ENCODE peak calls at places on chromosomes 1 and 21, in six cellular contexts. L is IMR-90, T is H1, R is mesendoderm, H is mesenchymal stem cell, V is H9. J is an unnamed sample.

GRCh38 chr1:32464191-32464715 is 619 bp upstream of the ZBTB8B start:
- DNase-seq in L (peak), T (no peak), R (peak), H (no peak), V (peak), J (peak)

GRCh38 chr1:44717196-44717595 is 13.8 kb downstream of the RNU5D-1 start:
- DNase-seq in L (no peak), T (no peak), R (no peak), H (no peak), V (no peak), J (no peak)

GRCh38 chr1:18640228-18641004 is 9.8 kb downstream of the PAX7 start:
- DNase-seq in L (no peak), T (peak), R (peak), H (no peak), V (peak), J (no peak)

GRCh38 chr1:153253693-153254092 is 5.8 kb upstream of the LORICRIN start:
- DNase-seq in L (no peak), T (no peak), R (no peak), H (no peak), V (no peak), J (no peak)

GRCh38 chr1:205421728-205422127 is at the start of gene LEMD1:
- DNase-seq in L (no peak), T (no peak), R (no peak), H (no peak), V (no peak), J (no peak)

GRCh38 chr1:236287757-236288619 is 6.2 kb upstream of the ERO1B start:
- DNase-seq in L (no peak), T (peak), R (peak), H (peak), V (peak), J (peak)

GRCh38 chr1:117661027-117661426 is 55.2 kb downstream of the TENT5C start:
- DNase-seq in L (no peak), T (no peak), R (no peak), H (no peak), V (no peak), J (no peak)

GRCh38 chr1:18109058-18109755 is 1.6 kb downstream of the IGSF21 start:
- DNase-seq in L (no peak), T (peak), R (no peak), H (no peak), V (no peak), J (no peak)

GRCh38 chr1:20893931-20894330 is 106.8 kb upstream of the HP1BP3 start:
- DNase-seq in L (no peak), T (no peak), R (no peak), H (no peak), V (no peak), J (no peak)

GRCh38 chr1:246274191-246274590 is 232.9 kb downstream of the SMYD3 start:
- DNase-seq in L (no peak), T (no peak), R (no peak), H (no peak), V (no peak), J (no peak)

GRCh38 chr1:159942700-159943640 is 2.4 kb downstream of the IGSF9 start:
- DNase-seq in L (no peak), T (no peak), R (no peak), H (no peak), V (no peak), J (no peak)

GRCh38 chr1:196309386-196309785 is 298.9 kb downstream of the KCNT2 start:
- DNase-seq in L (peak), T (no peak), R (no peak), H (peak), V (no peak), J (no peak)

GRCh38 chr1:171828794-171829193 is 12.5 kb upstream of the DNM3 start:
- DNase-seq in L (no peak), T (no peak), R (no peak), H (no peak), V (no peak), J (no peak)

DNA sequence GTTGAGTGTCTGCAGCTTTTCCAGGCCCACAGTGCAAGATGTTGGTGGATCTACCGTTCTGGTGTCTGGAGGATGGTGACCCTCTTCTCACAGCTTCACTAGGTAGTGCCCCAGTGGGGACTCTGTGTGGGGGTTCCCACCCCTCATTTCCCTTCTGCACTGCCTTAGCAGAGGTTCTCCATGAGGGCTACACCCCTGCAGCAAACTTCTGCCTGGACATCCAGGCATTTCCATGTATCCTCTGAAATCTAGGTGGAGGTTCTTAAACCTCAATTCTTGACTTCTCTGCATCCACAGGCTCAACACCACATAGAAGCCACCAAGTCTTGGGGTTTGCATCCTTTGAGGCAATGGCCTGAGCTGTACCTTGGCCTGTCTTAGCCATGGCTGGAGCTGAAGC is 14.3 kb upstream of the DNM3 start:
- DNase-seq in L (no peak), T (no peak), R (no peak), H (no peak), V (no peak), J (no peak)
- H2BK15ac ChIP-seq in L (no peak), T (no peak), R (no peak), H (no peak), V (no peak), J (no peak)

GRCh38 chr1:223547316-223548114 is 118.0 kb downstream of the CAPN8 start:
- DNase-seq in L (no peak), T (no peak), R (no peak), H (no peak), V (no peak), J (no peak)
- H2BK15ac ChIP-seq in L (no peak), T (no peak), R (no peak), H (no peak), V (no peak), J (no peak)

GRCh38 chr21:45935628-45936027 is 45.9 kb upstream of the COL6A1 start:
- DNase-seq in L (peak), T (peak), R (peak), H (peak), V (no peak), J (peak)

GRCh38 chr21:45932922-45933502 is 48.6 kb upstream of the COL6A1 start:
- DNase-seq in L (no peak), T (no peak), R (no peak), H (no peak), V (no peak), J (no peak)

GRCh38 chr21:45934570-45934969 is 47.0 kb upstream of the COL6A1 start:
- DNase-seq in L (no peak), T (no peak), R (no peak), H (no peak), V (no peak), J (no peak)

GRCh38 chr21:45931397-45931969 is 50.1 kb upstream of the COL6A1 start:
- DNase-seq in L (no peak), T (no peak), R (no peak), H (no peak), V (no peak), J (no peak)

GRCh38 chr21:45934071-45934470 is 47.5 kb upstream of the COL6A1 start:
- DNase-seq in L (no peak), T (no peak), R (no peak), H (no peak), V (no peak), J (no peak)
- H2BK15ac ChIP-seq in L (no peak), T (no peak), R (no peak), H (no peak), V (no peak), J (no peak)

DNA sequence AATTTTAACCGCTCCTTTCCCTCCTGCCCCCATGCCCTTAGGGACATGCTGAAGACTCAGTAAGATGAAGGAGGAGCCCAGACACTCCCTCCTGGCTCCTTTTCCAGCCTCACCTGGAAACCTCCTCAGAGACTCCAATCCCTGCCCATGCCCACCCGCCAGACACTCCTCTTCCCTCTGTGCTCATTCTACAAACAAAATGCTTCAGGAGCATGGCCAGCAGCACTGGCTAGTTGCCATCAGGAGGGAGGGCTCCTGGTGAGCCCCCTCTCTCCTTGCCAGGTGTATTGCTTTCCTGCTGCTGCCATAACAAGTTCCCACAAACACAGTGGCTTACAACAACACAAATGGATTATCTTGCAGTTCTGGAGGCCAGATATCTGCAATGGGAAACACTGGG is 126.1 kb downstream of the PSMG1 start:
- DNase-seq in L (no peak), T (no peak), R (no peak), H (no peak), V (no peak), J (no peak)
- H2BK15ac ChIP-seq in L (no peak), T (no peak), R (no peak), H (no peak), V (no peak), J (no peak)

DNA sequence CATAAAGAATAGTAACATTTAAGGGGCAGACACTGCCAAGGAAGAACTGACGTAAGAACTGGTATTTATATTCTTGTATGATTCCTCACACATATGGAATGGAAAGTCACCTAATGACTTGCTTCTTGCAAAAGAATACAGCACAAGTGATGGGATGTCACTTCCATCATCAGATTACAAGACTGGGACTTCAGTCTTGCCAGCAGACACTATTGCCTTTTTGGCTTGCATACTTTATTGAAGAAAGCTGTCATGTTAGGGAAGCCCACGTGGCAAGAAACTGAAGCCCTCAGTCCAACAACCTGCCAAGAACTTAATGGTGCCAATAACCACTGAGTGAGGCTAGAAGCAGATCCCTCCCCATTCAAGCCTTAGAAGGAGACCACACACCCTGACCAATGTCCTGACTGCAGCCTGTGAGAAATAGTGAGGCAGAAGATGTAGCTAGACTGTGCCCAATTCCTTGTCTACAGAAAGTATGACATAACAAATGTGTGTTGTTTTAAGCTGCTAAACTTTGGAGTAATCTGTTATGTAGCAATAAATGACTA is 12.0 kb downstream of the EGLN1 start:
- DNase-seq in L (peak), T (no peak), R (no peak), H (no peak), V (no peak), J (no peak)
- H2BK15ac ChIP-seq in L (no peak), T (no peak), R (no peak), H (no peak), V (no peak), J (no peak)

GRCh38 chr1:184326278-184326677 is 60.6 kb upstream of the C1orf21 start:
- DNase-seq in L (no peak), T (no peak), R (no peak), H (peak), V (no peak), J (no peak)
- H2BK15ac ChIP-seq in L (no peak), T (no peak), R (no peak), H (no peak), V (no peak), J (no peak)

GRCh38 chr1:231927431-231927830 is 300.8 kb downstream of the DISC1 start:
- DNase-seq in L (no peak), T (no peak), R (no peak), H (no peak), V (no peak), J (no peak)

GRCh38 chr1:231925864-231926263 is 299.3 kb downstream of the DISC1 start:
- DNase-seq in L (no peak), T (no peak), R (no peak), H (no peak), V (no peak), J (no peak)

GRCh38 chr1:231929311-231929710 is 302.7 kb downstream of the DISC1 start:
- DNase-seq in L (peak), T (no peak), R (peak), H (peak), V (no peak), J (peak)

GRCh38 chr1:231926340-231926739 is 299.8 kb downstream of the DISC1 start:
- DNase-seq in L (no peak), T (no peak), R (no peak), H (no peak), V (no peak), J (no peak)

GRCh38 chr1:231926933-231927332 is 300.3 kb downstream of the DISC1 start:
- DNase-seq in L (no peak), T (no peak), R (no peak), H (no peak), V (no peak), J (no peak)
- H2BK15ac ChIP-seq in L (no peak), T (no peak), R (no peak), H (no peak), V (no peak), J (no peak)